ENCODE peak calls at places on chromosomes 6 and 20, in nine cellular contexts. L is ascending aorta; S is astrocyte; G is ovary; Z is IMR-90; K is CD8-positive, alpha-beta memory T cell; C is CD4-positive, CD25-positive, alpha-beta regulatory T cell; T is tibial artery; W is CD8-positive, alpha-beta T cell. F is an unnamed sample.

GRCh38 chr6:106473807-106474206 is 113.3 kb downstream of the CRYBG1 start:
- DNase-seq in L (no peak), S (peak; percentile 79), G (no peak), Z (peak; percentile 80), K (no peak), C (no peak), T (no peak), W (no peak), F (no peak)

GRCh38 chr6:151805286-151805840 is 2.1 kb upstream of the ESR1 start:
- DNase-seq in L (no peak), S (no peak), G (peak; percentile 54), Z (no peak), K (no peak), C (no peak), T (peak; percentile 77), W (no peak), F (no peak)

GRCh38 chr6:118980063-118980462 is 45.1 kb upstream of the MCM9 start:
- DNase-seq in L (no peak), S (no peak), G (no peak), Z (peak; percentile 31), K (no peak), C (no peak), T (no peak), W (no peak), F (no peak)

GRCh38 chr6:99612551-99613397 is 6.1 kb downstream of the PRDM13 start:
- DNase-seq in L (no peak), S (no peak), G (no peak), Z (no peak), K (no peak), C (no peak), T (no peak), W (no peak), F (no peak)

GRCh38 chr6:7343546-7344475 is 30.8 kb upstream of the SSR1 start:
- DNase-seq in L (no peak), S (no peak), G (no peak), Z (no peak), K (no peak), C (no peak), T (no peak), W (no peak), F (peak; percentile 43)

GRCh38 chr20:40241944-40242343 is 447.1 kb downstream of the MAFB start:
- DNase-seq in L (no peak), S (no peak), G (no peak), Z (no peak), K (no peak), C (no peak), T (no peak), W (no peak), F (no peak)

GRCh38 chr20:15654208-15654649 is 919.0 kb downstream of the KIF16B start:
- DNase-seq in L (no peak), S (no peak), G (no peak), Z (peak; percentile 49), K (no peak), C (peak; percentile 18), T (no peak), W (no peak), F (peak; percentile 68)

GRCh38 chr20:52529856-52530255 is 338.3 kb upstream of the ZFP64 start:
- DNase-seq in L (no peak), S (peak; percentile 35), G (no peak), Z (peak; percentile 85), K (no peak), C (no peak), T (no peak), W (no peak), F (no peak)

GRCh38 chr6:44332585-44332984 is 9.9 kb upstream of the SPATS1 start:
- DNase-seq in L (no peak), S (peak; percentile 27), G (no peak), Z (peak; percentile 10), K (no peak), C (no peak), T (no peak), W (no peak), F (no peak)

GRCh38 chr6:74137910-74138309 is 441.9 kb downstream of the CD109 start:
- DNase-seq in L (no peak), S (peak; percentile 38), G (no peak), Z (peak; percentile 84), K (no peak), C (no peak), T (no peak), W (no peak), F (no peak)

GRCh38 chr20:11143481-11143880 is 469.7 kb upstream of the JAG1 start:
- DNase-seq in L (no peak), S (no peak), G (no peak), Z (peak; percentile 12), K (no peak), C (no peak), T (no peak), W (no peak), F (no peak)

GRCh38 chr6:81480139-81480538 is 272.3 kb downstream of the TENT5A start:
- DNase-seq in L (no peak), S (peak; percentile 50), G (no peak), Z (peak; percentile 17), K (no peak), C (no peak), T (no peak), W (no peak), F (no peak)

DNA sequence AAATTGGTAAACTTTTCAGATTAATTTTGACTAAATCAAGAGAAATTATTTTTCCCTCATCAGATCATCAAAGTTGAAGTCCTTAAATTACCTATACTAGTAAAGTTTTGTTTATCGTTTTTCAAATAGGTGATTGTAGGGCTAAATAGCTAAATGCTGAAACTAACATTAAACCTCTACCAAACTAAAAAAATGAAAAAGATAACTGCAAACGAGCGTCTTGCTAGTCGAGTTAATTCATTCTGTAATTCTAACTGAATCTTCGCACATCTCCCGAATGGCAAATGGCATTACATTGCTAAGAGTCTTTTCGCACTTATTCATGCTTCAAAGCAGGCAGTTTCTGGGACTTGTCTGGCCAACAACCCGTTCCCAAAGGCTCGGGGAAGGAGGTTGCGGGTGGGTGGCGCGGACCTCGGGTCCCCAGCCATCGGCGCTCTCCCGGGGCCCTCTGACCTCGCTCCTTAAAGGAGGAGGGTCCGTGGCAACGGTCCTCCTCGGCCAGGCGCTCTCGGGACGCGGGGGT is 43.8 kb downstream of the POPDC3 start:
- DNase-seq in L (no peak), S (peak; percentile 27), G (no peak), Z (peak; percentile 22), K (no peak), C (no peak), T (no peak), W (no peak), F (peak; percentile 14)
- H3K4me3 ChIP-seq in L (peak overlapping the region; percentile 82), S (peak overlapping the region; percentile 78), G (peak overlapping the region; percentile 95), Z (peak overlapping the region; percentile 86), K (no peak overlapping the region), C (no peak overlapping the region), T (peak overlapping the region; percentile 79), W (peak overlapping the region; percentile 13), F (peak overlapping the region; percentile 64)

DNA sequence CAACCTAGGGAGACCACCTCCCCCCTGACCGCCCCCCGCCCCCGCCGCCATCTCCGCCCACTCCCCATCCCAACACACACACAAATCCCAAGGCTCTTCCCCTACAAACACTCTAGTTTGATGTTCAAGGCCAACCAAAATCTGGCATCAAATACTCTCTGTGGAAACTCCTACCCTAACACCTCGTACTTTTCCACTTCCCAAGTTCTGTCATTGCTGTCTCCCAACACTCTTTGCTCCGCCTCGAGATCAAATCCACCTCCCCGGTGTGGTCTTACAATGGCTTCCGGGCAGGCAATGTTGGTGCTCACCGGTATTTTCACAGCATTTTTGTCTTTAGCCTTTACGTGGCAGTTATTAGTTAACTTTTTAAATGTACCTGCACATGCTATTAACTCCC is 4.8 kb upstream of the QKI start:
- DNase-seq in L (no peak), S (no peak), G (no peak), Z (no peak), K (no peak), C (no peak), T (no peak), W (no peak), F (no peak)
- H3K4me1 ChIP-seq in L (peaks cover 3% of the 10 kb centered on the region), S (peaks cover 14% of the 10 kb centered on the region), G (peaks cover 6% of the 10 kb centered on the region), Z (peaks cover 3% of the 10 kb centered on the region), K (peaks cover 10% of the 10 kb centered on the region), C (peaks cover 16% of the 10 kb centered on the region), T (no peaks in the 10 kb centered on the region), W (peaks cover 20% of the 10 kb centered on the region), F (peaks cover 4% of the 10 kb centered on the region)

DNA sequence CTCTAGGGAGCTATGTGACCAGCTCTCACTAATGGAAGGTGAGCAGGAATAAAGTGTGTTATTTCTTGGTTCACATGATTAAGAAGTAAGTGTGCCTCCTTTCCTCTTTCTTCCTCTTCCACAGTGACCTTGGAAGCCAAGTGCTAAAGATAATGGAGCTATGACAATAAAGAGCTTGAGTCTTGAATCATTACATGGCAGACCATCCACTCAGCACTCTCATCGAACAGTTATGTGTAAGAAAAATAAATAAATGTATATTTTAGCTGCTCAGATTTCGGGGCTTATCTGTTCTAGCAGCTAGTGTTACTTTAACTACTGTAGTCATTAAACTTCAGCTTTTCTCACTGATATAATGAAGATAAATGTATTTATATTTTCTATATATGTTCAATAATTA is 72.9 kb downstream of the HDGFL1 start:
- DNase-seq in L (no peak), S (peak; percentile 48), G (no peak), Z (peak; percentile 76), K (no peak), C (no peak), T (no peak), W (no peak), F (no peak)
- H3K9me3 ChIP-seq in L (no peaks in the 10 kb centered on the region), S (no peaks in the 10 kb centered on the region), G (no peaks in the 10 kb centered on the region), Z (no peaks in the 10 kb centered on the region), K (no peaks in the 10 kb centered on the region), C (no peaks in the 10 kb centered on the region), T (no peaks in the 10 kb centered on the region), W (peaks cover 4% of the 10 kb centered on the region), F (no peaks in the 10 kb centered on the region)

GRCh38 chr6:138087549-138087948 is 19.7 kb downstream of the PERP start:
- DNase-seq in L (no peak), S (peak; percentile 31), G (no peak), Z (no peak), K (no peak), C (no peak), T (no peak), W (no peak), F (no peak)

GRCh38 chr6:138084904-138085838 is 22.0 kb downstream of the PERP start:
- DNase-seq in L (no peak), S (no peak), G (no peak), Z (no peak), K (no peak), C (no peak), T (no peak), W (no peak), F (no peak)

GRCh38 chr6:138085839-138086222 is 21.4 kb downstream of the PERP start:
- DNase-seq in L (no peak), S (no peak), G (no peak), Z (no peak), K (no peak), C (no peak), T (no peak), W (no peak), F (no peak)

GRCh38 chr6:138088307-138088744 is 18.9 kb downstream of the PERP start:
- DNase-seq in L (no peak), S (peak; percentile 89), G (no peak), Z (peak; percentile 97), K (no peak), C (no peak), T (no peak), W (no peak), F (no peak)

DNA sequence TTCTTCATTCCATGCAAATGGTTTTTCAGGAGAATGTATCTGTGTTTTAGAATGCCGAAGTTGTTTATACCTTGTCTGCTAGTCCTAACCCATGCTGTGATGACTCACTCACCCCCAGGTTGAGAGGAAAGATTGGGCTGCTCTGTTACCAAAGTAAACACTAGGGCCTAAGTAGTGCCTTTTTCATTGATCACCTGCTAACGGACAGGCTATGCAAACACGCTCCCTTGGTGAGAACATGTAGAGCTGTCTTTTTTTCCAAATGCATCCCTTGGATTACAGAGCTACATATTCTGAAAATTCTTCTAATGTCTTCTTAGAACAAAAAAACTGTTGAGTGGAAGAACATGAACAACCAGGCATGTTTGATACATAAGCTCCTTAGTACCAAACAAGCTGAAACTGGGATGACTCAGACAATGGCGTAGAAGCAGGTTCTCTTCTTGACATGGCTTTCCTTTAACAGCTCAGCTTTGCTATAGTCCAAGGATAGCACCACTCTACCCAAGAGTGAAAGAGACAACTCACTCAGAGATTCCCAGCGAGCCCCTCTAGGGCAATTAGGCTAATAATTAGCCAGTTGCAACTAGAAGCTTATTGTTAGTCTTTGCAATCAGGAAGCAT is 20.5 kb downstream of the PERP start:
- DNase-seq in L (no peak), S (peak; percentile 73), G (no peak), Z (peak; percentile 83), K (no peak), C (no peak), T (no peak), W (no peak), F (no peak)
- H3K4me3 ChIP-seq in L (no peak overlapping the region), S (no peak overlapping the region), G (no peak overlapping the region), Z (no peak overlapping the region), K (no peak overlapping the region), C (no peak overlapping the region), T (no peak overlapping the region), W (no peak overlapping the region), F (no peak overlapping the region)

F was measured in HAP-1.